ENCODE peak calls at places on chromosomes 7 and 10, in nine cellular contexts. I, B, U, K, A, P, M, E and T are unnamed samples.

GRCh38 chr10:104472505-104472904 is 118.9 kb downstream of the CFAP58 start:
- DNase-seq in M (no peak), P (no peak), B (no peak), A (no peak), I (no peak), K (peak; percentile 60), U (no peak), E (peak; percentile 14), T (no peak)

GRCh38 chr7:69687739-69688431 is 89.6 kb downstream of the AUTS2 start:
- DNase-seq in A (no peak), E (peak; percentile 38), U (no peak), K (no peak), M (no peak), I (no peak), B (no peak), P (no peak), T (no peak)

GRCh38 chr7:101953248-101953819 is 135.9 kb downstream of the CUX1 start:
- DNase-seq in K (no peak), E (peak; percentile 100), I (no peak), A (no peak), M (no peak), B (peak; percentile 76), U (no peak), P (no peak), T (no peak)

GRCh38 chr10:11335881-11336430 is 275.5 kb downstream of the USP6NL start:
- DNase-seq in K (no peak), B (no peak), U (no peak), E (no peak), M (no peak), P (no peak), I (no peak), A (no peak), T (no peak)

GRCh38 chr7:143394777-143395176 is 13.6 kb downstream of the ZYX start:
- DNase-seq in U (no peak), K (no peak), I (no peak), B (no peak), M (no peak), A (no peak), E (no peak), P (no peak), T (no peak)

GRCh38 chr10:109062371-109062770 is 860.9 kb downstream of the XPNPEP1 start:
- DNase-seq in I (no peak), A (no peak), E (peak; percentile 73), B (no peak), M (no peak), K (peak; percentile 34), U (no peak), P (no peak), T (peak; percentile 97)

GRCh38 chr10:78578929-78579328 is 489.8 kb upstream of the ZMIZ1 start:
- DNase-seq in E (no peak), M (no peak), K (peak; percentile 5), A (peak; percentile 61), U (no peak), P (peak; percentile 45), I (no peak), B (no peak), T (no peak)

GRCh38 chr7:33444501-33444900 is 315.1 kb downstream of the BBS9 start:
- DNase-seq in I (no peak), A (no peak), U (no peak), B (no peak), M (no peak), K (no peak), P (no peak), E (peak; percentile 80), T (no peak)

GRCh38 chr7:70698219-70698832 is 433.6 kb upstream of the GALNT17 start:
- DNase-seq in M (peak; percentile 43), U (peak; percentile 38), A (peak; percentile 73), E (peak; percentile 60), K (peak; percentile 45), P (no peak), I (peak; percentile 56), B (peak; percentile 37), T (peak; percentile 22)

GRCh38 chr10:96585726-96586418 is 940 bp downstream of the TM9SF3 start:
- DNase-seq in U (no peak), A (peak; percentile 76), E (peak; percentile 36), B (no peak), M (no peak), K (peak; percentile 11), I (no peak), P (no peak), T (no peak)

GRCh38 chr7:155256761-155257481 is 40.8 kb upstream of the INSIG1 start:
- DNase-seq in M (no peak), P (no peak), K (no peak), E (peak; percentile 14), I (no peak), A (no peak), U (no peak), B (no peak), T (no peak)

GRCh38 chr7:12291870-12292269 is 80.8 kb downstream of the TMEM106B start:
- DNase-seq in A (no peak), E (peak; percentile 14), B (no peak), M (no peak), I (no peak), K (peak; percentile 9), U (peak; percentile 6), P (no peak), T (no peak)

GRCh38 chr7:128705891-128706333 is 33.2 kb upstream of the CALU start:
- DNase-seq in P (no peak), B (no peak), K (no peak), U (no peak), I (no peak), A (no peak), M (no peak), E (peak; percentile 13), T (no peak)

GRCh38 chr7:47408675-47409074 is 173.2 kb downstream of the TNS3 start:
- DNase-seq in P (no peak), U (no peak), A (peak; percentile 37), B (no peak), M (no peak), K (no peak), I (no peak), E (no peak), T (no peak)

GRCh38 chr10:71337219-71337625 is 18.2 kb downstream of the SLC29A3 start:
- DNase-seq in B (no peak), A (no peak), E (no peak), K (no peak), P (no peak), U (no peak), M (no peak), I (no peak), T (peak; percentile 16)

GRCh38 chr10:102231357-102232318 is 5.5 kb downstream of the ELOVL3 start:
- DNase-seq in U (peak; percentile 38), B (peak; percentile 48), P (no peak), M (peak; percentile 78), I (peak; percentile 94), E (no peak), A (peak; percentile 78), K (no peak), T (no peak)

GRCh38 chr7:55532150-55532917 is 40.0 kb downstream of the VOPP1 start:
- DNase-seq in E (peak; percentile 52), U (no peak), P (no peak), M (no peak), B (no peak), I (no peak), K (peak; percentile 36), A (no peak), T (no peak)

GRCh38 chr10:20855398-20856038 is 41.6 kb downstream of the NEBL start:
- DNase-seq in I (no peak), K (no peak), P (no peak), B (no peak), A (no peak), E (peak; percentile 43), M (no peak), U (peak; percentile 28), T (no peak)

DNA sequence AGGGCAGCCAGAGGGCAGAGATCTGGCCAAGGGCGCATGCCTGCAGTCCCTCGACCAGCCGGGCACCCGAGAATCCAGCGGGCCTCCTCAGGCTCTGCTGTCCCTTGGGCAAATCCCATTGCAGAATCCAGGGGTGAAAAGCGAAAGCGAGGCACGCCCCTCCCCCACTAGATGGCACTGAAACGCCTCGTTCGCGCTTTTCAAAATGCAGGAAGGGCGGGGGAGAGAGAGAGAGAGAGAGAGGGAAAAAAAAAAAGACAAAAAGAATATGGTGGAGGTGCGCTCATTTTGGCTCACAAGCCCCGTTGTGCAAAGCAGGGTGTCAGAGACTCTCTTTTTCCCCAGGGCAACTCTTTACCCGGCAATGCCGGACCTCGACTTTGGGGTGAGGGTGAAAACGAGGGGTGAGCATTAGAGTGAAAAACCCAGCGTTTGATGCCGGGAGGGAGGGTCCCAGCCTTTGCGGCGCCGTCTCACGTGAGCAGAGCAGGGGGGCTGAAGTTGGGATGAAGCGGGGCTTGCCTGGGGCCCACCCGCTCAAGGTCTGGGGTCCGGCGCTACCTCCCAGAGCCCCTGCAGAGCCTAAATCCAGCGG is 2.5 kb upstream of the TMEM178B start:
- DNase-seq in B (peak; percentile 36), M (peak; percentile 43), I (peak; percentile 23), P (peak; percentile 85), E (peak; percentile 7), A (peak; percentile 48), U (peak; percentile 7), K (no peak), T (no peak)
- TF ChIP-seq CTCF in B (no peak), M (no peak), I (peak; percentile 13), P (peak; percentile 45), E (no peak), A (no peak), U (peak; percentile 63), K (peak; percentile 38), T (peak; percentile 36)

DNA sequence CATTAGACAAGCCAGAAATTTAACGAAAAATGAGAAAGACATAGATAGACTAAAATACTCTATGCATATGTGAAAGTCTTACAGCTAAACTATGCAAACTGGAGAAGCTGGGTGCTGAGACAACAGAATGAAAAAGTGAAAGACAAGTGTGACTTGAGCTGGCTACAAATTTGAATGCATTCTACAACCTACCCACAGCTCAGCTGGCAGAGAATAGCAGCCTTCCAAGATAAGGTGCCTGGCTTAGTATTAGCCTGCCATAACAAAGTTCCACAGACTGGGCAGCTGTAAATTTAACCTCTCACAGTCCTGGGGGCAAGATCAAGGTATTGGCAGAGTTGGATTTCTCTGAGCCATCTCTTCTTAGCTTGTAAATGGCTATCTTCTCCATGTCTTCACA is 156.7 kb downstream of the CDC14C start:
- DNase-seq in M (no peak), K (no peak), A (no peak), E (no peak), B (no peak), P (no peak), I (no peak), U (no peak), T (no peak)
- TF ChIP-seq CTCF in M (no peak), K (no peak), A (no peak), E (no peak), B (no peak), P (no peak), I (no peak), U (no peak), T (no peak)

DNA sequence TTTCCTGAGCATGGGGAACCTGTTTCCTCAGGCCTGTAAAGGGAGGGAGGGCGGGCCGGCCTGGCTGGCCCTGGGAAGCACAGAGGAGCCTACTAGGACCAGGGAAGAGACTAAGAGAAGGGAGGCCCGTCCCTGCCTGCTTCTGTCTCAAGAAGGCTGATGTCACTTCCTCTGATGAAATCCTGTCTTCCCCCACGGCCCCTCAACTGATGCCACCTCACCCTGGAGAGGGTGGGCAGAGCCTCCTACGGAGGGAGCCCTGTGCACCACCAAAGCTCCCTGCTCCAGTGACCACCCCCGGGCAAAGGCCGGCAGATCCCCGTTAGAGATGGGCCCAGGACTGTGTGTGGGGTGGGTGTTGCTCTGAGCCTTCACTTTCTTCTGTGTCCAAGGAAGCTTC is 1.0 kb upstream of the PILRA start:
- DNase-seq in K (peak; percentile 39), I (no peak), U (no peak), B (peak; percentile 48), A (no peak), M (no peak), E (peak; percentile 60), P (no peak), T (no peak)
- TF ChIP-seq CTCF in K (no peak), I (no peak), U (no peak), B (no peak), A (no peak), M (no peak), E (no peak), P (no peak), T (no peak)

GRCh38 chr10:89341136-89341535 is 13.3 kb downstream of the IFIT3 start:
- DNase-seq in M (no peak), U (no peak), I (no peak), K (no peak), B (no peak), E (no peak), P (no peak), A (no peak), T (no peak)
- TF ChIP-seq CTCF in M (no peak), U (no peak), I (no peak), K (no peak), B (no peak), E (no peak), P (no peak), A (no peak), T (no peak)